ENCODE peak calls at places on chromosomes 7 and 10, in ten cellular contexts. V is transverse colon, Q is fibroblast of pulmonary artery, A is lower lobe of right lung, N is AG04450, P is spleen, X is fibroblast of lung, F is astrocyte of the spinal cord, H is GM12865, K is heart right ventricle. S is an unnamed sample.

GRCh38 chr7:134939136-134939535 is 47.2 kb upstream of the AGBL3 start:
- DNase-seq in V (no peak), Q (no peak), A (no peak), N (no peak), P (no peak), X (no peak), F (no peak), H (no peak), K (no peak), S (no peak)

GRCh38 chr7:36658603-36659516 is 65.4 kb downstream of the AOAH start:
- DNase-seq in V (no peak), Q (peak; percentile 87), A (no peak), N (peak; percentile 69), P (no peak), X (peak; percentile 77), F (peak; percentile 87), H (no peak), K (no peak), S (peak; percentile 99)

GRCh38 chr7:139913555-139914135 is 84.6 kb downstream of the TBXAS1 start:
- DNase-seq in V (no peak), Q (no peak), A (no peak), N (no peak), P (no peak), X (no peak), F (no peak), H (no peak), K (no peak), S (no peak)

GRCh38 chr7:102304668-102305067 is 18.0 kb downstream of the SH2B2 start:
- DNase-seq in V (no peak), Q (no peak), A (no peak), N (no peak), P (peak; percentile 79), X (no peak), F (no peak), H (peak; percentile 3), K (no peak), S (no peak)

GRCh38 chr10:13973742-13974141 is 357.0 kb downstream of the FRMD4A start:
- DNase-seq in V (no peak), Q (peak; percentile 58), A (no peak), N (no peak), P (no peak), X (peak; percentile 85), F (no peak), H (no peak), K (no peak), S (no peak)

GRCh38 chr10:71880425-71881306 is 29.6 kb upstream of the PSAP start:
- DNase-seq in V (no peak), Q (no peak), A (no peak), N (no peak), P (no peak), X (no peak), F (no peak), H (no peak), K (peak; percentile 21), S (no peak)

GRCh38 chr7:22319424-22320403 is 37.2 kb downstream of the RAPGEF5 start:
- DNase-seq in V (no peak), Q (no peak), A (no peak), N (no peak), P (no peak), X (no peak), F (no peak), H (no peak), K (no peak), S (no peak)

GRCh38 chr10:77698267-77698932 is 60.8 kb upstream of the KCNMA1 start:
- DNase-seq in V (no peak), Q (no peak), A (no peak), N (no peak), P (no peak), X (no peak), F (no peak), H (no peak), K (no peak), S (no peak)

GRCh38 chr7:30665449-30665848 is 16.8 kb downstream of the CRHR2 start:
- DNase-seq in V (no peak), Q (no peak), A (no peak), N (no peak), P (peak; percentile 53), X (no peak), F (no peak), H (no peak), K (no peak), S (no peak)

GRCh38 chr10:6400331-6400730 is 179.7 kb downstream of the PRKCQ start:
- DNase-seq in V (no peak), Q (no peak), A (peak; percentile 70), N (no peak), P (peak; percentile 82), X (no peak), F (no peak), H (no peak), K (no peak), S (no peak)

GRCh38 chr7:46315891-46316290 is 394.8 kb upstream of the IGFBP3 start:
- DNase-seq in V (no peak), Q (peak; percentile 65), A (no peak), N (no peak), P (no peak), X (peak; percentile 27), F (peak; percentile 26), H (no peak), K (no peak), S (peak; percentile 30)

GRCh38 chr7:148204639-148205292 is 385.8 kb upstream of the C7orf33 start:
- DNase-seq in V (no peak), Q (no peak), A (no peak), N (no peak), P (no peak), X (no peak), F (no peak), H (no peak), K (no peak), S (no peak)

DNA sequence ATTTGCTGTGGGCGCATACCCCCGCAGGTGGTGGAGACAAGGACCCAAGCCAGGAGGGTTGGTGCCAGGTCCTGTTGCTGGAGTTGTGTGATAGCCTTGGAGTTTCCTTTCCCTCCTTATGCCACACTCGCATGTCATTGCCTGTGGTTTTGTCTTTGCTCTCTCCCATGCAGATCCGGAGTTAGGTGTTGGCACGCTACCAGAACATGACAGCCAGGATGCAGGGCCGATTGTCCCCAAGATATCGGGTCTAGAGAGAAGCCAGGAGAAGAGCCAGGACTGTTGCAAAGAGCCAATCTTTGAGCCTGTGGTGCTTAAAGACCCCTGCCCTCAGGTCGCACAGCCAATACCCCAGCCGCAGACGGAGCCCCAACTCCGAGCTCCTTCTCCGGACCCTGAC is 369.2 kb upstream of the GALNT17 start:
- DNase-seq in V (no peak), Q (no peak), A (no peak), N (no peak), P (no peak), X (no peak), F (no peak), H (no peak), K (no peak), S (no peak)
- H3K4me3 ChIP-seq in V (no peak overlapping the region), Q (no peak overlapping the region), A (no peak overlapping the region), N (no peak overlapping the region), P (no peak overlapping the region), X (no peak overlapping the region), F (no peak overlapping the region), H (peak overlapping the region; percentile 67), K (no peak overlapping the region), S (no peak overlapping the region)

GRCh38 chr10:58258977-58259692 is 8.6 kb downstream of the IPMK start:
- DNase-seq in V (no peak), Q (no peak), A (no peak), N (no peak), P (no peak), X (no peak), F (no peak), H (no peak), K (no peak), S (no peak)
- TF ChIP-seq CTCF in V (peak; percentile 7), Q (peak; percentile 23), A (no peak), N (peak; percentile 16), P (no peak), X (peak; percentile 20), F (peak; percentile 29), H (peak; percentile 7), K (no peak), S (peak; percentile 42)

GRCh38 chr10:49615213-49615612 is 1.4 kb downstream of the CHAT start:
- DNase-seq in V (no peak), Q (no peak), A (no peak), N (no peak), P (peak; percentile 49), X (no peak), F (no peak), H (no peak), K (no peak), S (no peak)
- H3K4me3 ChIP-seq in V (no peak overlapping the region), Q (no peak overlapping the region), A (no peak overlapping the region), N (no peak overlapping the region), P (no peak overlapping the region), X (no peak overlapping the region), F (no peak overlapping the region), H (no peak overlapping the region), K (no peak overlapping the region), S (no peak overlapping the region)

GRCh38 chr10:127492607-127493250 is 56.4 kb upstream of the NPS start:
- DNase-seq in V (no peak), Q (no peak), A (no peak), N (no peak), P (no peak), X (no peak), F (no peak), H (no peak), K (no peak), S (no peak)
- TF ChIP-seq CTCF in V (no peak), Q (no peak), A (no peak), N (peak; percentile 12), P (no peak), X (no peak), F (peak; percentile 11), H (no peak), K (no peak), S (peak; percentile 56)

GRCh38 chr10:80589726-80590373 is 52.1 kb downstream of the SH2D4B start:
- DNase-seq in V (no peak), Q (no peak), A (no peak), N (no peak), P (no peak), X (no peak), F (no peak), H (peak; percentile 77), K (no peak), S (no peak)
- H3K4me3 ChIP-seq in V (no peak overlapping the region), Q (no peak overlapping the region), A (no peak overlapping the region), N (no peak overlapping the region), P (no peak overlapping the region), X (no peak overlapping the region), F (no peak overlapping the region), H (no peak overlapping the region), K (no peak overlapping the region), S (no peak overlapping the region)

GRCh38 chr10:15084502-15084922 is 4.1 kb downstream of the ACBD7 start:
- DNase-seq in V (peak; percentile 25), Q (peak; percentile 98), A (no peak), N (peak; percentile 88), P (no peak), X (peak; percentile 99), F (peak; percentile 97), H (peak; percentile 18), K (no peak), S (peak; percentile 93)
- TF ChIP-seq CTCF in V (no peak), Q (no peak), A (no peak), N (peak; percentile 2), P (no peak), X (peak; percentile 24), F (no peak), H (no peak), K (peak; percentile 19), S (no peak)